ENCODE peak calls at places on chromosomes 3 and 15, in five cellular contexts. One of them, this sample, is unnamed.

GRCh38 chr15:36079021-36079420 is 500.4 kb upstream of the CDIN1 start:
- DNase-seq in stimulated activated CD8-positive, alpha-beta memory T cell treated with anti-CD3 and anti-CD28 coated beads, Interleukin-15, amount 100 ng/mL, for 24 hours: no peak
- DNase-seq in NCI-H2029: no peak
- DNase-seq in iris pigment epithelial cell: no peak
- DNase-seq in sigmoid colon: no peak
- DNase-seq in this sample: no peak

GRCh38 chr3:50658416-50658815 is 16.3 kb upstream of the DOCK3 start:
- DNase-seq in stimulated activated CD8-positive, alpha-beta memory T cell treated with anti-CD3 and anti-CD28 coated beads, Interleukin-15, amount 100 ng/mL, for 24 hours: no peak
- DNase-seq in NCI-H2029: no peak
- DNase-seq in iris pigment epithelial cell: no peak
- DNase-seq in sigmoid colon: no peak
- DNase-seq in this sample: no peak

GRCh38 chr3:196620228-196620627 is 19.3 kb upstream of the NRROS start:
- DNase-seq in stimulated activated CD8-positive, alpha-beta memory T cell treated with anti-CD3 and anti-CD28 coated beads, Interleukin-15, amount 100 ng/mL, for 24 hours: no peak
- DNase-seq in NCI-H2029: no peak
- DNase-seq in iris pigment epithelial cell: peak
- DNase-seq in sigmoid colon: peak
- DNase-seq in this sample: no peak

GRCh38 chr3:62335196-62335595 is 38.2 kb downstream of the FEZF2 start:
- DNase-seq in stimulated activated CD8-positive, alpha-beta memory T cell treated with anti-CD3 and anti-CD28 coated beads, Interleukin-15, amount 100 ng/mL, for 24 hours: no peak
- DNase-seq in NCI-H2029: no peak
- DNase-seq in iris pigment epithelial cell: no peak
- DNase-seq in sigmoid colon: no peak
- DNase-seq in this sample: no peak

GRCh38 chr3:78430741-78431140 is 1337.1 kb downstream of the ROBO1 start:
- DNase-seq in stimulated activated CD8-positive, alpha-beta memory T cell treated with anti-CD3 and anti-CD28 coated beads, Interleukin-15, amount 100 ng/mL, for 24 hours: no peak
- DNase-seq in NCI-H2029: no peak
- DNase-seq in iris pigment epithelial cell: peak
- DNase-seq in sigmoid colon: no peak
- DNase-seq in this sample: no peak

GRCh38 chr3:17632401-17633100 is 109.9 kb downstream of the TBC1D5 start:
- DNase-seq in stimulated activated CD8-positive, alpha-beta memory T cell treated with anti-CD3 and anti-CD28 coated beads, Interleukin-15, amount 100 ng/mL, for 24 hours: no peak
- DNase-seq in NCI-H2029: no peak
- DNase-seq in iris pigment epithelial cell: peak
- DNase-seq in sigmoid colon: no peak
- DNase-seq in this sample: no peak

GRCh38 chr15:99962006-99962561 is 228.8 kb upstream of the LYSMD4 start:
- DNase-seq in stimulated activated CD8-positive, alpha-beta memory T cell treated with anti-CD3 and anti-CD28 coated beads, Interleukin-15, amount 100 ng/mL, for 24 hours: no peak
- DNase-seq in NCI-H2029: no peak
- DNase-seq in iris pigment epithelial cell: no peak
- DNase-seq in sigmoid colon: peak
- DNase-seq in this sample: no peak

GRCh38 chr15:95019907-95020306 is 788.5 kb downstream of the MCTP2 start:
- DNase-seq in stimulated activated CD8-positive, alpha-beta memory T cell treated with anti-CD3 and anti-CD28 coated beads, Interleukin-15, amount 100 ng/mL, for 24 hours: no peak
- DNase-seq in NCI-H2029: no peak
- DNase-seq in iris pigment epithelial cell: peak
- DNase-seq in sigmoid colon: no peak
- DNase-seq in this sample: no peak

GRCh38 chr3:185460719-185461350 is 38.0 kb downstream of the TMEM41A start:
- DNase-seq in stimulated activated CD8-positive, alpha-beta memory T cell treated with anti-CD3 and anti-CD28 coated beads, Interleukin-15, amount 100 ng/mL, for 24 hours: no peak
- DNase-seq in NCI-H2029: no peak
- DNase-seq in iris pigment epithelial cell: peak
- DNase-seq in sigmoid colon: no peak
- DNase-seq in this sample: no peak

GRCh38 chr3:156388469-156389150 is 166.3 kb downstream of the SSR3 start:
- DNase-seq in stimulated activated CD8-positive, alpha-beta memory T cell treated with anti-CD3 and anti-CD28 coated beads, Interleukin-15, amount 100 ng/mL, for 24 hours: no peak
- DNase-seq in NCI-H2029: no peak
- DNase-seq in iris pigment epithelial cell: peak
- DNase-seq in sigmoid colon: no peak
- DNase-seq in this sample: no peak

GRCh38 chr15:61393949-61394348 is 164.8 kb upstream of the RORA start:
- DNase-seq in stimulated activated CD8-positive, alpha-beta memory T cell treated with anti-CD3 and anti-CD28 coated beads, Interleukin-15, amount 100 ng/mL, for 24 hours: no peak
- DNase-seq in NCI-H2029: no peak
- DNase-seq in iris pigment epithelial cell: no peak
- DNase-seq in sigmoid colon: no peak
- DNase-seq in this sample: no peak

GRCh38 chr15:100764778-100765457 is 114.7 kb upstream of the ALDH1A3 start:
- DNase-seq in stimulated activated CD8-positive, alpha-beta memory T cell treated with anti-CD3 and anti-CD28 coated beads, Interleukin-15, amount 100 ng/mL, for 24 hours: no peak
- DNase-seq in NCI-H2029: peak
- DNase-seq in iris pigment epithelial cell: peak
- DNase-seq in sigmoid colon: peak
- DNase-seq in this sample: peak

GRCh38 chr15:74328331-74329056 is 39.0 kb downstream of the CYP11A1 start:
- DNase-seq in stimulated activated CD8-positive, alpha-beta memory T cell treated with anti-CD3 and anti-CD28 coated beads, Interleukin-15, amount 100 ng/mL, for 24 hours: no peak
- DNase-seq in NCI-H2029: no peak
- DNase-seq in iris pigment epithelial cell: no peak
- DNase-seq in sigmoid colon: no peak
- DNase-seq in this sample: no peak

GRCh38 chr3:186532641-186533072 is 11.5 kb downstream of the CRYGS start:
- DNase-seq in stimulated activated CD8-positive, alpha-beta memory T cell treated with anti-CD3 and anti-CD28 coated beads, Interleukin-15, amount 100 ng/mL, for 24 hours: no peak
- DNase-seq in NCI-H2029: no peak
- DNase-seq in iris pigment epithelial cell: no peak
- DNase-seq in sigmoid colon: no peak
- DNase-seq in this sample: no peak

GRCh38 chr15:78315686-78316085 is 16.3 kb upstream of the SKIC8 start:
- DNase-seq in stimulated activated CD8-positive, alpha-beta memory T cell treated with anti-CD3 and anti-CD28 coated beads, Interleukin-15, amount 100 ng/mL, for 24 hours: no peak
- DNase-seq in NCI-H2029: no peak
- DNase-seq in iris pigment epithelial cell: no peak
- DNase-seq in sigmoid colon: peak
- DNase-seq in this sample: no peak

GRCh38 chr15:80436511-80437307 is 32.5 kb downstream of the ARNT2 start:
- DNase-seq in stimulated activated CD8-positive, alpha-beta memory T cell treated with anti-CD3 and anti-CD28 coated beads, Interleukin-15, amount 100 ng/mL, for 24 hours: no peak
- DNase-seq in NCI-H2029: no peak
- DNase-seq in iris pigment epithelial cell: peak
- DNase-seq in sigmoid colon: no peak
- DNase-seq in this sample: no peak

GRCh38 chr15:65819563-65819960 is 27.5 kb upstream of the DENND4A start:
- DNase-seq in stimulated activated CD8-positive, alpha-beta memory T cell treated with anti-CD3 and anti-CD28 coated beads, Interleukin-15, amount 100 ng/mL, for 24 hours: no peak
- DNase-seq in NCI-H2029: no peak
- DNase-seq in iris pigment epithelial cell: peak
- DNase-seq in sigmoid colon: no peak
- DNase-seq in this sample: no peak

GRCh38 chr3:184562146-184562861 is 719 bp downstream of the EPHB3 start:
- DNase-seq in stimulated activated CD8-positive, alpha-beta memory T cell treated with anti-CD3 and anti-CD28 coated beads, Interleukin-15, amount 100 ng/mL, for 24 hours: no peak
- DNase-seq in NCI-H2029: peak
- DNase-seq in iris pigment epithelial cell: no peak
- DNase-seq in sigmoid colon: no peak
- DNase-seq in this sample: no peak

GRCh38 chr3:13636186-13636585 is 87.3 kb downstream of the FBLN2 start:
- DNase-seq in stimulated activated CD8-positive, alpha-beta memory T cell treated with anti-CD3 and anti-CD28 coated beads, Interleukin-15, amount 100 ng/mL, for 24 hours: no peak
- DNase-seq in NCI-H2029: no peak
- DNase-seq in iris pigment epithelial cell: no peak
- DNase-seq in sigmoid colon: no peak
- DNase-seq in this sample: no peak

GRCh38 chr3:147361671-147362420 is 44.5 kb downstream of the ZIC4 start:
- DNase-seq in stimulated activated CD8-positive, alpha-beta memory T cell treated with anti-CD3 and anti-CD28 coated beads, Interleukin-15, amount 100 ng/mL, for 24 hours: no peak
- DNase-seq in NCI-H2029: no peak
- DNase-seq in iris pigment epithelial cell: no peak
- DNase-seq in sigmoid colon: no peak
- DNase-seq in this sample: no peak

GRCh38 chr3:63964287-63965073 is 52.3 kb upstream of the SCAANT1 start:
- DNase-seq in stimulated activated CD8-positive, alpha-beta memory T cell treated with anti-CD3 and anti-CD28 coated beads, Interleukin-15, amount 100 ng/mL, for 24 hours: no peak
- DNase-seq in NCI-H2029: no peak
- DNase-seq in iris pigment epithelial cell: no peak
- DNase-seq in sigmoid colon: no peak
- DNase-seq in this sample: peak

GRCh38 chr3:100150583-100150982 is 36.3 kb upstream of the FILIP1L start:
- DNase-seq in stimulated activated CD8-positive, alpha-beta memory T cell treated with anti-CD3 and anti-CD28 coated beads, Interleukin-15, amount 100 ng/mL, for 24 hours: no peak
- DNase-seq in NCI-H2029: no peak
- DNase-seq in iris pigment epithelial cell: no peak
- DNase-seq in sigmoid colon: no peak
- DNase-seq in this sample: no peak

GRCh38 chr3:184133840-184134745 is 1.1 kb upstream of the EIF2B5 start:
- DNase-seq in stimulated activated CD8-positive, alpha-beta memory T cell treated with anti-CD3 and anti-CD28 coated beads, Interleukin-15, amount 100 ng/mL, for 24 hours: no peak
- DNase-seq in NCI-H2029: peak
- DNase-seq in iris pigment epithelial cell: peak
- DNase-seq in sigmoid colon: peak
- DNase-seq in this sample: peak

GRCh38 chr3:48128779-48129178 is 59.4 kb downstream of the CDC25A start:
- DNase-seq in stimulated activated CD8-positive, alpha-beta memory T cell treated with anti-CD3 and anti-CD28 coated beads, Interleukin-15, amount 100 ng/mL, for 24 hours: no peak
- DNase-seq in NCI-H2029: no peak
- DNase-seq in iris pigment epithelial cell: no peak
- DNase-seq in sigmoid colon: no peak
- DNase-seq in this sample: no peak

GRCh38 chr15:65655457-65655856 is 33.7 kb downstream of the SLC24A1 start:
- DNase-seq in stimulated activated CD8-positive, alpha-beta memory T cell treated with anti-CD3 and anti-CD28 coated beads, Interleukin-15, amount 100 ng/mL, for 24 hours: no peak
- DNase-seq in NCI-H2029: no peak
- DNase-seq in iris pigment epithelial cell: no peak
- DNase-seq in sigmoid colon: no peak
- DNase-seq in this sample: no peak

GRCh38 chr3:71710906-71711494 is 14.2 kb downstream of the EIF4E3 start:
- DNase-seq in stimulated activated CD8-positive, alpha-beta memory T cell treated with anti-CD3 and anti-CD28 coated beads, Interleukin-15, amount 100 ng/mL, for 24 hours: no peak
- DNase-seq in NCI-H2029: peak
- DNase-seq in iris pigment epithelial cell: peak
- DNase-seq in sigmoid colon: no peak
- DNase-seq in this sample: no peak

GRCh38 chr3:177770821-177771220 is 573.5 kb upstream of the TBL1XR1 start:
- DNase-seq in stimulated activated CD8-positive, alpha-beta memory T cell treated with anti-CD3 and anti-CD28 coated beads, Interleukin-15, amount 100 ng/mL, for 24 hours: no peak
- DNase-seq in NCI-H2029: no peak
- DNase-seq in iris pigment epithelial cell: peak
- DNase-seq in sigmoid colon: no peak
- DNase-seq in this sample: no peak

GRCh38 chr3:47428585-47429145 is 47.1 kb downstream of the SCAP start:
- DNase-seq in stimulated activated CD8-positive, alpha-beta memory T cell treated with anti-CD3 and anti-CD28 coated beads, Interleukin-15, amount 100 ng/mL, for 24 hours: no peak
- DNase-seq in NCI-H2029: no peak
- DNase-seq in iris pigment epithelial cell: no peak
- DNase-seq in sigmoid colon: no peak
- DNase-seq in this sample: no peak

GRCh38 chr3:189076459-189076858 is 95.3 kb upstream of the TPRG1 start:
- DNase-seq in stimulated activated CD8-positive, alpha-beta memory T cell treated with anti-CD3 and anti-CD28 coated beads, Interleukin-15, amount 100 ng/mL, for 24 hours: no peak
- DNase-seq in NCI-H2029: no peak
- DNase-seq in iris pigment epithelial cell: no peak
- DNase-seq in sigmoid colon: no peak
- DNase-seq in this sample: no peak

GRCh38 chr3:179418610-179419009 is 32.7 kb downstream of the GNB4 start:
- DNase-seq in stimulated activated CD8-positive, alpha-beta memory T cell treated with anti-CD3 and anti-CD28 coated beads, Interleukin-15, amount 100 ng/mL, for 24 hours: no peak
- DNase-seq in NCI-H2029: no peak
- DNase-seq in iris pigment epithelial cell: no peak
- DNase-seq in sigmoid colon: no peak
- DNase-seq in this sample: no peak

GRCh38 chr15:44527241-44527640 is 9.7 kb upstream of the EIF3J start:
- DNase-seq in stimulated activated CD8-positive, alpha-beta memory T cell treated with anti-CD3 and anti-CD28 coated beads, Interleukin-15, amount 100 ng/mL, for 24 hours: no peak
- DNase-seq in NCI-H2029: no peak
- DNase-seq in iris pigment epithelial cell: no peak
- DNase-seq in sigmoid colon: no peak
- DNase-seq in this sample: no peak

GRCh38 chr3:95154775-95155174 is 1091.9 kb downstream of the NSUN3 start:
- DNase-seq in stimulated activated CD8-positive, alpha-beta memory T cell treated with anti-CD3 and anti-CD28 coated beads, Interleukin-15, amount 100 ng/mL, for 24 hours: no peak
- DNase-seq in NCI-H2029: no peak
- DNase-seq in iris pigment epithelial cell: peak
- DNase-seq in sigmoid colon: no peak
- DNase-seq in this sample: no peak

GRCh38 chr3:165839296-165840076 is 2.3 kb upstream of the BCHE start:
- DNase-seq in stimulated activated CD8-positive, alpha-beta memory T cell treated with anti-CD3 and anti-CD28 coated beads, Interleukin-15, amount 100 ng/mL, for 24 hours: no peak
- DNase-seq in NCI-H2029: no peak
- DNase-seq in iris pigment epithelial cell: peak
- DNase-seq in sigmoid colon: no peak
- DNase-seq in this sample: no peak

GRCh38 chr3:150169279-150169970 is 198.7 kb upstream of the PFN2 start:
- DNase-seq in stimulated activated CD8-positive, alpha-beta memory T cell treated with anti-CD3 and anti-CD28 coated beads, Interleukin-15, amount 100 ng/mL, for 24 hours: no peak
- DNase-seq in NCI-H2029: no peak
- DNase-seq in iris pigment epithelial cell: no peak
- DNase-seq in sigmoid colon: no peak
- DNase-seq in this sample: no peak

GRCh38 chr3:61736506-61736905 is 175.1 kb downstream of the PTPRG start:
- DNase-seq in stimulated activated CD8-positive, alpha-beta memory T cell treated with anti-CD3 and anti-CD28 coated beads, Interleukin-15, amount 100 ng/mL, for 24 hours: no peak
- DNase-seq in NCI-H2029: no peak
- DNase-seq in iris pigment epithelial cell: no peak
- DNase-seq in sigmoid colon: no peak
- DNase-seq in this sample: no peak

This sample was measured in NCI-H2227 treated with DMSO at 0.1 percent for 48 hours.